ENCODE peak calls at places on chromosomes 6 and 20, in ten cellular contexts. One of them, this sample, is unnamed.

GRCh38 chr6:130680118-130680517 is 147.1 kb upstream of the SMLR1 start:
- DNase-seq in body of pancreas: no peak
- DNase-seq in upper lobe of right lung: no peak
- DNase-seq in stomach: no peak
- DNase-seq in mesendoderm: no peak
- DNase-seq in cardiac muscle cell: no peak
- DNase-seq in heart right ventricle: no peak
- DNase-seq in GM23248: peak; percentile 73
- DNase-seq in tibial artery: no peak
- DNase-seq in endothelial cell of umbilical vein: no peak
- DNase-seq in this sample: no peak

GRCh38 chr20:3871549-3872265 is 17.5 kb upstream of the PANK2 start:
- DNase-seq in body of pancreas: no peak
- DNase-seq in upper lobe of right lung: no peak
- DNase-seq in stomach: no peak
- DNase-seq in mesendoderm: peak; percentile 82
- DNase-seq in cardiac muscle cell: no peak
- DNase-seq in heart right ventricle: no peak
- DNase-seq in GM23248: peak; percentile 47
- DNase-seq in tibial artery: no peak
- DNase-seq in endothelial cell of umbilical vein: no peak
- DNase-seq in this sample: no peak

GRCh38 chr20:13061381-13061780 is 52.6 kb downstream of the SPTLC3 start:
- DNase-seq in body of pancreas: peak; percentile 39
- DNase-seq in upper lobe of right lung: no peak
- DNase-seq in stomach: no peak
- DNase-seq in mesendoderm: no peak
- DNase-seq in cardiac muscle cell: no peak
- DNase-seq in heart right ventricle: no peak
- DNase-seq in GM23248: no peak
- DNase-seq in tibial artery: no peak
- DNase-seq in endothelial cell of umbilical vein: no peak
- DNase-seq in this sample: no peak

GRCh38 chr20:25286917-25287316 is 39.0 kb downstream of the PYGB start:
- DNase-seq in body of pancreas: peak; percentile 4
- DNase-seq in upper lobe of right lung: peak; percentile 56
- DNase-seq in stomach: no peak
- DNase-seq in mesendoderm: no peak
- DNase-seq in cardiac muscle cell: no peak
- DNase-seq in heart right ventricle: no peak
- DNase-seq in GM23248: no peak
- DNase-seq in tibial artery: no peak
- DNase-seq in endothelial cell of umbilical vein: no peak
- DNase-seq in this sample: peak; percentile 25

GRCh38 chr6:157232161-157232895 is 91.0 kb downstream of the TMEM242 start:
- DNase-seq in body of pancreas: no peak
- DNase-seq in upper lobe of right lung: peak; percentile 43
- DNase-seq in stomach: no peak
- DNase-seq in mesendoderm: no peak
- DNase-seq in cardiac muscle cell: no peak
- DNase-seq in heart right ventricle: no peak
- DNase-seq in GM23248: no peak
- DNase-seq in tibial artery: no peak
- DNase-seq in endothelial cell of umbilical vein: no peak
- DNase-seq in this sample: peak; percentile 31

GRCh38 chr20:706366-706885 is 30.8 kb upstream of the SCRT2 start:
- DNase-seq in body of pancreas: no peak
- DNase-seq in upper lobe of right lung: peak; percentile 47
- DNase-seq in stomach: no peak
- DNase-seq in mesendoderm: no peak
- DNase-seq in cardiac muscle cell: no peak
- DNase-seq in heart right ventricle: no peak
- DNase-seq in GM23248: no peak
- DNase-seq in tibial artery: no peak
- DNase-seq in endothelial cell of umbilical vein: no peak
- DNase-seq in this sample: no peak

GRCh38 chr6:69719602-69720193 is 77.1 kb downstream of the LMBRD1 start:
- DNase-seq in body of pancreas: peak; percentile 26
- DNase-seq in upper lobe of right lung: no peak
- DNase-seq in stomach: no peak
- DNase-seq in mesendoderm: peak; percentile 45
- DNase-seq in cardiac muscle cell: peak; percentile 39
- DNase-seq in heart right ventricle: no peak
- DNase-seq in GM23248: peak; percentile 42
- DNase-seq in tibial artery: no peak
- DNase-seq in endothelial cell of umbilical vein: peak; percentile 46
- DNase-seq in this sample: no peak

GRCh38 chr20:17616480-17617211 is 46.8 kb downstream of the DSTN start:
- DNase-seq in body of pancreas: no peak
- DNase-seq in upper lobe of right lung: peak; percentile 61
- DNase-seq in stomach: peak; percentile 24
- DNase-seq in mesendoderm: no peak
- DNase-seq in cardiac muscle cell: no peak
- DNase-seq in heart right ventricle: no peak
- DNase-seq in GM23248: no peak
- DNase-seq in tibial artery: peak; percentile 23
- DNase-seq in endothelial cell of umbilical vein: no peak
- DNase-seq in this sample: no peak

GRCh38 chr6:18349350-18349749 is 37.8 kb upstream of the RNF144B start:
- DNase-seq in body of pancreas: no peak
- DNase-seq in upper lobe of right lung: no peak
- DNase-seq in stomach: no peak
- DNase-seq in mesendoderm: no peak
- DNase-seq in cardiac muscle cell: no peak
- DNase-seq in heart right ventricle: no peak
- DNase-seq in GM23248: peak; percentile 9
- DNase-seq in tibial artery: no peak
- DNase-seq in endothelial cell of umbilical vein: no peak
- DNase-seq in this sample: no peak

GRCh38 chr6:116447496-116448011 is 13.6 kb upstream of the CALHM6 start:
- DNase-seq in body of pancreas: peak; percentile 7
- DNase-seq in upper lobe of right lung: no peak
- DNase-seq in stomach: no peak
- DNase-seq in mesendoderm: no peak
- DNase-seq in cardiac muscle cell: no peak
- DNase-seq in heart right ventricle: no peak
- DNase-seq in GM23248: peak; percentile 95
- DNase-seq in tibial artery: peak; percentile 52
- DNase-seq in endothelial cell of umbilical vein: no peak
- DNase-seq in this sample: no peak

GRCh38 chr6:5550631-5551030 is 289.3 kb downstream of the FARS2 start:
- DNase-seq in body of pancreas: no peak
- DNase-seq in upper lobe of right lung: no peak
- DNase-seq in stomach: no peak
- DNase-seq in mesendoderm: no peak
- DNase-seq in cardiac muscle cell: no peak
- DNase-seq in heart right ventricle: no peak
- DNase-seq in GM23248: no peak
- DNase-seq in tibial artery: no peak
- DNase-seq in endothelial cell of umbilical vein: no peak
- DNase-seq in this sample: no peak

GRCh38 chr20:50356522-50356880 is 153.7 kb upstream of the PTPN1 start:
- DNase-seq in body of pancreas: no peak
- DNase-seq in upper lobe of right lung: no peak
- DNase-seq in stomach: no peak
- DNase-seq in mesendoderm: no peak
- DNase-seq in cardiac muscle cell: no peak
- DNase-seq in heart right ventricle: no peak
- DNase-seq in GM23248: no peak
- DNase-seq in tibial artery: no peak
- DNase-seq in endothelial cell of umbilical vein: no peak
- DNase-seq in this sample: no peak

GRCh38 chr20:44959896-44960852 is at the start of gene TOMM34:
- DNase-seq in body of pancreas: peak; percentile 98
- DNase-seq in upper lobe of right lung: peak; percentile 98
- DNase-seq in stomach: peak; percentile 98
- DNase-seq in mesendoderm: peak; percentile 98
- DNase-seq in cardiac muscle cell: peak; percentile 98
- DNase-seq in heart right ventricle: peak; percentile 93
- DNase-seq in GM23248: peak; percentile 99
- DNase-seq in tibial artery: peak; percentile 97
- DNase-seq in endothelial cell of umbilical vein: peak; percentile 90
- DNase-seq in this sample: peak; percentile 97

GRCh38 chr20:44962483-44962882 is 2.3 kb upstream of the TOMM34 start:
- DNase-seq in body of pancreas: no peak
- DNase-seq in upper lobe of right lung: no peak
- DNase-seq in stomach: no peak
- DNase-seq in mesendoderm: no peak
- DNase-seq in cardiac muscle cell: no peak
- DNase-seq in heart right ventricle: no peak
- DNase-seq in GM23248: no peak
- DNase-seq in tibial artery: no peak
- DNase-seq in endothelial cell of umbilical vein: no peak
- DNase-seq in this sample: no peak

GRCh38 chr20:44963325-44964215 is 2.7 kb upstream of the STK4 start:
- DNase-seq in body of pancreas: no peak
- DNase-seq in upper lobe of right lung: no peak
- DNase-seq in stomach: no peak
- DNase-seq in mesendoderm: no peak
- DNase-seq in cardiac muscle cell: no peak
- DNase-seq in heart right ventricle: no peak
- DNase-seq in GM23248: no peak
- DNase-seq in tibial artery: no peak
- DNase-seq in endothelial cell of umbilical vein: no peak
- DNase-seq in this sample: no peak

GRCh38 chr20:44961024-44961866 is 1.0 kb upstream of the TOMM34 start:
- DNase-seq in body of pancreas: no peak
- DNase-seq in upper lobe of right lung: no peak
- DNase-seq in stomach: no peak
- DNase-seq in mesendoderm: peak; percentile 87
- DNase-seq in cardiac muscle cell: no peak
- DNase-seq in heart right ventricle: no peak
- DNase-seq in GM23248: no peak
- DNase-seq in tibial artery: no peak
- DNase-seq in endothelial cell of umbilical vein: no peak
- DNase-seq in this sample: no peak

DNA sequence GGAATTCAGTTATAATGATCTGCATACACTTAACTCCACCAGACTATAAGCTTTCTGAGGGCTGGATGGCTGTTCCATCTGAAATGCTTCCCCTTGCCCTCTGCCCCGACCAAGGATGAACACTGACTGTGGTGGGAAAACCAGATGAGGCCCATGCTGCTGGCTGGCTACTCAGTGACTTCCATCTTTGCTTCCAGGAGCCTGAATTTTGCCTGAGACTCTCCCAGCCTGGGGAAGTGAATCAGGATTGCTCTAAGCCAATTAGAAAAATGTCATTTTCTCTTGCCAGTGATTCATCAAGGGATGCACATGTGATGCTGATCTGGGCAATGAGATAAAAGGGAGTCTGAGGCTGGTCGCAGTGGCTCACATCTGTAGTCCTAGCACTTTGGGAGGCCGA is 1.7 kb upstream of the TOMM34 start:
- DNase-seq in body of pancreas: no peak
- DNase-seq in upper lobe of right lung: no peak
- DNase-seq in stomach: no peak
- DNase-seq in mesendoderm: peak; percentile 74
- DNase-seq in cardiac muscle cell: no peak
- DNase-seq in heart right ventricle: no peak
- DNase-seq in GM23248: peak; percentile 82
- DNase-seq in tibial artery: no peak
- DNase-seq in endothelial cell of umbilical vein: peak; percentile 23
- DNase-seq in this sample: no peak
- H3K4me1 ChIP-seq in body of pancreas: peaks cover 26% of the 10 kb centered on the region
- H3K4me1 ChIP-seq in upper lobe of right lung: peaks cover 13% of the 10 kb centered on the region
- H3K4me1 ChIP-seq in stomach: peaks cover 33% of the 10 kb centered on the region
- H3K4me1 ChIP-seq in mesendoderm: peaks cover 10% of the 10 kb centered on the region
- H3K4me1 ChIP-seq in cardiac muscle cell: peaks cover 10% of the 10 kb centered on the region
- H3K4me1 ChIP-seq in heart right ventricle: peaks cover 19% of the 10 kb centered on the region
- H3K4me1 ChIP-seq in GM23248: peaks cover 24% of the 10 kb centered on the region
- H3K4me1 ChIP-seq in tibial artery: peaks cover 29% of the 10 kb centered on the region
- H3K4me1 ChIP-seq in endothelial cell of umbilical vein: peaks cover 34% of the 10 kb centered on the region
- H3K4me1 ChIP-seq in this sample: no peaks in the 10 kb centered on the region

DNA sequence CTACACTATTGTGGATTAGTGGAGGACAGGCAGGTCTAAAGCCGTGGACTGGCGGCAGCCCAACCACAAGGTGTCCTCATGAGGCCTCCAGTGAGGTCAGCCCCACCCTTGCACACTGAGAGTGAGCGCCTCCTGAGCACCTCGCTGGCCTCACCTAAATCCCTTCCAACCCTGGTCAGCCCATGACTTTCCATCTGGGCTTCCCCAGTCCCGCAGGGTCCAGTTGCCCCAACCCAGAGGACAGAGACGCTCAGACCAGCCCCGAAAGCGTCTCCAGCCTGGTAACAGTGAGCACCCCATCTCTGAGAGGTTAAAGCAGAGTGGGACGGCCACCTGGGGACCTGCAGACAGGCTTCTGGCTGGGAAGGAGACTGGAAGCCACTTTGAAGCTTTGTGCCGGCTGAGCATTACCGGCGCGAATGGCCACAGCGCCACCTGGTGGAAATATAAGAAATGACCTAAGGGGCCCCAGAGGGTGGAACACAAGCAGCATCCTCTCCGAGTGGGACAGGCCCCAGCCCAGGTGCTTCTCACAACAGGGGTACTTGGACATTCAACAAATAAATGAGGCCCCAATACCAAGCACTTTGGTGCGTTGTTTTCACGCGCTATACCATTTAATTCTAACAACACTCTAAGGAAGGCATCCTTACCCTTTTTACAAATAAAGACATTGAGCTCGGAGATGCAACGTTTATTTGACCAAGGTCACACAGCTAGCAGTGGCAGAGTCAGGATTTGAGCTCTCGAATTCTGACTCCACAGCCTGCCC is 65.7 kb upstream of the TOP1 start:
- DNase-seq in body of pancreas: peak; percentile 69
- DNase-seq in upper lobe of right lung: peak; percentile 78
- DNase-seq in stomach: peak; percentile 77
- DNase-seq in mesendoderm: peak; percentile 83
- DNase-seq in cardiac muscle cell: peak; percentile 85
- DNase-seq in heart right ventricle: peak; percentile 65
- DNase-seq in GM23248: peak; percentile 71
- DNase-seq in tibial artery: peak; percentile 47
- DNase-seq in endothelial cell of umbilical vein: peak; percentile 62
- DNase-seq in this sample: peak; percentile 74
- H3K4me1 ChIP-seq in body of pancreas: peaks cover 4% of the 10 kb centered on the region
- H3K4me1 ChIP-seq in upper lobe of right lung: peaks cover 4% of the 10 kb centered on the region
- H3K4me1 ChIP-seq in stomach: peaks cover 7% of the 10 kb centered on the region
- H3K4me1 ChIP-seq in mesendoderm: peaks cover 2% of the 10 kb centered on the region
- H3K4me1 ChIP-seq in cardiac muscle cell: no peaks in the 10 kb centered on the region
- H3K4me1 ChIP-seq in heart right ventricle: peaks cover 4% of the 10 kb centered on the region
- H3K4me1 ChIP-seq in GM23248: peaks cover 19% of the 10 kb centered on the region
- H3K4me1 ChIP-seq in tibial artery: peaks cover 3% of the 10 kb centered on the region
- H3K4me1 ChIP-seq in endothelial cell of umbilical vein: no peaks in the 10 kb centered on the region
- H3K4me1 ChIP-seq in this sample: no peaks in the 10 kb centered on the region

GRCh38 chr20:18989736-18990474 is 176.3 kb downstream of the SCP2D1 start:
- DNase-seq in body of pancreas: no peak
- DNase-seq in upper lobe of right lung: no peak
- DNase-seq in stomach: no peak
- DNase-seq in mesendoderm: no peak
- DNase-seq in cardiac muscle cell: no peak
- DNase-seq in heart right ventricle: no peak
- DNase-seq in GM23248: no peak
- DNase-seq in tibial artery: peak; percentile 76
- DNase-seq in endothelial cell of umbilical vein: no peak
- DNase-seq in this sample: no peak
- H3K4me1 ChIP-seq in body of pancreas: no peaks in the 10 kb centered on the region
- H3K4me1 ChIP-seq in upper lobe of right lung: peaks cover 3% of the 10 kb centered on the region
- H3K4me1 ChIP-seq in stomach: no peaks in the 10 kb centered on the region
- H3K4me1 ChIP-seq in mesendoderm: peaks cover 3% of the 10 kb centered on the region
- H3K4me1 ChIP-seq in cardiac muscle cell: no peaks in the 10 kb centered on the region
- H3K4me1 ChIP-seq in heart right ventricle: no peaks in the 10 kb centered on the region
- H3K4me1 ChIP-seq in GM23248: no peaks in the 10 kb centered on the region
- H3K4me1 ChIP-seq in tibial artery: peaks cover 22% of the 10 kb centered on the region
- H3K4me1 ChIP-seq in endothelial cell of umbilical vein: no peaks in the 10 kb centered on the region
- H3K4me1 ChIP-seq in this sample: no peaks in the 10 kb centered on the region

GRCh38 chr6:43702522-43703440 is 15.2 kb upstream of the MRPS18A start:
- DNase-seq in body of pancreas: peak; percentile 86
- DNase-seq in upper lobe of right lung: peak; percentile 92
- DNase-seq in stomach: peak; percentile 93
- DNase-seq in mesendoderm: peak; percentile 99
- DNase-seq in cardiac muscle cell: peak; percentile 96
- DNase-seq in heart right ventricle: peak; percentile 96
- DNase-seq in GM23248: peak; percentile 97
- DNase-seq in tibial artery: peak; percentile 95
- DNase-seq in endothelial cell of umbilical vein: peak; percentile 91
- DNase-seq in this sample: peak; percentile 74
- H3K4me1 ChIP-seq in body of pancreas: peaks cover 65% of the 10 kb centered on the region
- H3K4me1 ChIP-seq in upper lobe of right lung: peaks cover 67% of the 10 kb centered on the region
- H3K4me1 ChIP-seq in stomach: peaks cover 74% of the 10 kb centered on the region
- H3K4me1 ChIP-seq in mesendoderm: peaks cover 23% of the 10 kb centered on the region
- H3K4me1 ChIP-seq in cardiac muscle cell: peaks cover 34% of the 10 kb centered on the region
- H3K4me1 ChIP-seq in heart right ventricle: peaks cover 71% of the 10 kb centered on the region
- H3K4me1 ChIP-seq in GM23248: peaks cover 20% of the 10 kb centered on the region
- H3K4me1 ChIP-seq in tibial artery: peaks cover 37% of the 10 kb centered on the region
- H3K4me1 ChIP-seq in endothelial cell of umbilical vein: peaks cover 67% of the 10 kb centered on the region
- H3K4me1 ChIP-seq in this sample: no peaks in the 10 kb centered on the region